ENCODE peak calls at places on chromosome 7, in five cellular contexts. T is naive thymus-derived CD8-positive, alpha-beta T cell; E is germinal center; K is GM12891; D is stimulated activated CD8-positive, alpha-beta memory T cell treated with anti-CD3 and anti-CD28 coated beads, Interleukin-4, amount 100 ng/mL, for 1 hour. U is an unnamed sample.
A peak's percentile ranks its signal among the peaks of the same experiment; 100 is the strongest.

GRCh38 chr7:131507592-131508331 is 48.7 kb downstream of the PODXL start:
- DNase-seq in K (peak; percentile 45), D (peak; percentile 50), T (peak; percentile 75), E (peak; percentile 69), U (peak; percentile 80)

GRCh38 chr7:113831509-113831908 is 87.3 kb downstream of the PPP1R3A start:
- DNase-seq in K (no peak), D (no peak), E (no peak), T (no peak), U (no peak)

GRCh38 chr7:97118306-97118917 is 914 bp downstream of the SDHAF3 start:
- DNase-seq in T (no peak), E (no peak), D (no peak), K (no peak), U (no peak)

GRCh38 chr7:44189286-44189992 is at the start of gene GCK:
- DNase-seq in E (no peak), D (no peak), T (no peak), K (no peak), U (no peak)

GRCh38 chr7:24175603-24176002 is 108.4 kb upstream of the NPY start:
- DNase-seq in E (no peak), T (no peak), K (no peak), D (no peak), U (no peak)

GRCh38 chr7:155392726-155393570 is 65.0 kb upstream of the EN2 start:
- DNase-seq in K (no peak), T (no peak), D (no peak), E (no peak), U (no peak)

GRCh38 chr7:115825736-115826135 is 204.8 kb downstream of the TFEC start:
- DNase-seq in E (no peak), D (no peak), K (no peak), T (no peak), U (no peak)

GRCh38 chr7:120993575-120994191 is 5.2 kb downstream of the CPED1 start:
- DNase-seq in D (no peak), T (no peak), K (no peak), E (no peak), U (no peak)

GRCh38 chr7:6533893-6534804 is 17.1 kb downstream of the GRID2IP start:
- DNase-seq in D (no peak), K (no peak), E (no peak), T (no peak), U (no peak)

GRCh38 chr7:3106353-3106752 is 62.7 kb upstream of the CARD11 start:
- DNase-seq in D (no peak), K (no peak), E (no peak), T (no peak), U (no peak)

GRCh38 chr7:66629222-66629658 is 559 bp downstream of the KCTD7 start:
- DNase-seq in T (no peak), D (peak; percentile 20), K (no peak), E (peak; percentile 70), U (no peak)

GRCh38 chr7:106731207-106731606 is 70.2 kb upstream of the CCDC71L start:
- DNase-seq in D (no peak), E (no peak), T (peak; percentile 5), K (no peak), U (peak; percentile 22)

GRCh38 chr7:154743211-154743610 is 259.7 kb downstream of the PAXIP1 start:
- DNase-seq in D (no peak), K (no peak), T (no peak), E (no peak), U (no peak)

GRCh38 chr7:43294080-43294630 is 181.7 kb downstream of the HECW1 start:
- DNase-seq in K (no peak), E (no peak), D (no peak), T (no peak), U (no peak)

GRCh38 chr7:780056-780455 is 52.2 kb upstream of the SUN1 start:
- DNase-seq in K (no peak), E (no peak), T (no peak), D (no peak), U (no peak)

GRCh38 chr7:48084727-48085432 is 4.2 kb upstream of the UPP1 start:
- DNase-seq in K (peak; percentile 45), E (peak; percentile 39), D (peak; percentile 36), T (no peak), U (peak; percentile 83)

GRCh38 chr7:4959356-4959755 is 369 bp upstream of the MMD2 start:
- DNase-seq in E (no peak), K (no peak), D (no peak), T (no peak), U (no peak)

GRCh38 chr7:141012696-141013344 is 1.9 kb downstream of the MRPS33 start:
- DNase-seq in E (no peak), K (no peak), D (no peak), T (no peak), U (no peak)

GRCh38 chr7:50454968-50455367 is 4.8 kb upstream of the FIGNL1 start:
- DNase-seq in D (no peak), E (no peak), T (no peak), K (no peak), U (no peak)

GRCh38 chr7:91940171-91940570 is 491 bp upstream of the AKAP9 start:
- DNase-seq in E (peak; percentile 31), D (no peak), T (peak; percentile 49), K (peak; percentile 18), U (peak; percentile 44)

GRCh38 chr7:17830206-17830605 is 110.1 kb downstream of the SNX13 start:
- DNase-seq in D (no peak), E (no peak), T (no peak), K (no peak), U (no peak)

GRCh38 chr7:152173372-152174070 is 148.0 kb downstream of the GALNT11 start:
- DNase-seq in T (no peak), E (no peak), D (no peak), K (no peak), U (no peak)

GRCh38 chr7:81616951-81617350 is 152.9 kb downstream of the HGF start:
- DNase-seq in K (no peak), T (no peak), E (no peak), D (no peak), U (no peak)

GRCh38 chr7:43112941-43113621 is 634 bp downstream of the HECW1 start:
- DNase-seq in D (no peak), K (peak; percentile 29), T (no peak), E (peak; percentile 10), U (peak; percentile 45)